ENCODE peak calls at places on chromosome 1, in seven cellular contexts. Y is Peyer's patch; I is neural progenitor cell; C is CD8-positive, alpha-beta T cell; N is heart right ventricle; L is AG09309; M is dorsolateral prefrontal cortex. D is an unnamed sample.

GRCh38 chr1:204672482-204673216 is 12.9 kb downstream of the LRRN2 start:
- DNase-seq in Y (no peak), I (no peak), C (no peak), N (no peak), L (no peak), M (peak; percentile 22), D (no peak)

GRCh38 chr1:216184281-216184680 is 239.0 kb downstream of the USH2A start:
- DNase-seq in Y (no peak), I (no peak), C (no peak), N (no peak), L (no peak), M (no peak), D (no peak)

GRCh38 chr1:62782197-62782886 is 1.6 kb upstream of the ATG4C start:
- DNase-seq in Y (no peak), I (no peak), C (no peak), N (no peak), L (peak; percentile 51), M (no peak), D (peak; percentile 50)

GRCh38 chr1:240100351-240100750 is 8.7 kb downstream of the FMN2 start:
- DNase-seq in Y (no peak), I (no peak), C (no peak), N (no peak), L (no peak), M (no peak), D (no peak)

GRCh38 chr1:3533051-3534048 is 78.0 kb downstream of the MEGF6 start:
- DNase-seq in Y (no peak), I (peak; percentile 57), C (no peak), N (no peak), L (no peak), M (no peak), D (no peak)

GRCh38 chr1:87778896-87779295 is 450.2 kb downstream of the LMO4 start:
- DNase-seq in Y (no peak), I (no peak), C (no peak), N (no peak), L (no peak), M (no peak), D (no peak)

GRCh38 chr1:230000439-230001184 is 66.4 kb upstream of the GALNT2 start:
- DNase-seq in Y (no peak), I (no peak), C (no peak), N (no peak), L (no peak), M (no peak), D (no peak)

GRCh38 chr1:33387512-33388079 is 43.3 kb downstream of the PHC2 start:
- DNase-seq in Y (no peak), I (no peak), C (no peak), N (no peak), L (no peak), M (no peak), D (peak; percentile 95)

GRCh38 chr1:36172983-36173382 is 17.0 kb downstream of the MAP7D1 start:
- DNase-seq in Y (no peak), I (no peak), C (no peak), N (no peak), L (no peak), M (no peak), D (peak; percentile 92)

GRCh38 chr1:87242445-87243185 is 86.1 kb upstream of the LMO4 start:
- DNase-seq in Y (no peak), I (no peak), C (no peak), N (no peak), L (no peak), M (no peak), D (no peak)

GRCh38 chr1:224644553-224645154 is 28.5 kb downstream of the CNIH3 start:
- DNase-seq in Y (no peak), I (peak; percentile 52), C (peak; percentile 69), N (peak; percentile 41), L (no peak), M (peak; percentile 39), D (peak; percentile 67)

GRCh38 chr1:203202431-203203245 is 16.1 kb upstream of the CHI3L1 start:
- DNase-seq in Y (no peak), I (no peak), C (no peak), N (peak; percentile 18), L (peak; percentile 91), M (no peak), D (peak; percentile 40)

DNA sequence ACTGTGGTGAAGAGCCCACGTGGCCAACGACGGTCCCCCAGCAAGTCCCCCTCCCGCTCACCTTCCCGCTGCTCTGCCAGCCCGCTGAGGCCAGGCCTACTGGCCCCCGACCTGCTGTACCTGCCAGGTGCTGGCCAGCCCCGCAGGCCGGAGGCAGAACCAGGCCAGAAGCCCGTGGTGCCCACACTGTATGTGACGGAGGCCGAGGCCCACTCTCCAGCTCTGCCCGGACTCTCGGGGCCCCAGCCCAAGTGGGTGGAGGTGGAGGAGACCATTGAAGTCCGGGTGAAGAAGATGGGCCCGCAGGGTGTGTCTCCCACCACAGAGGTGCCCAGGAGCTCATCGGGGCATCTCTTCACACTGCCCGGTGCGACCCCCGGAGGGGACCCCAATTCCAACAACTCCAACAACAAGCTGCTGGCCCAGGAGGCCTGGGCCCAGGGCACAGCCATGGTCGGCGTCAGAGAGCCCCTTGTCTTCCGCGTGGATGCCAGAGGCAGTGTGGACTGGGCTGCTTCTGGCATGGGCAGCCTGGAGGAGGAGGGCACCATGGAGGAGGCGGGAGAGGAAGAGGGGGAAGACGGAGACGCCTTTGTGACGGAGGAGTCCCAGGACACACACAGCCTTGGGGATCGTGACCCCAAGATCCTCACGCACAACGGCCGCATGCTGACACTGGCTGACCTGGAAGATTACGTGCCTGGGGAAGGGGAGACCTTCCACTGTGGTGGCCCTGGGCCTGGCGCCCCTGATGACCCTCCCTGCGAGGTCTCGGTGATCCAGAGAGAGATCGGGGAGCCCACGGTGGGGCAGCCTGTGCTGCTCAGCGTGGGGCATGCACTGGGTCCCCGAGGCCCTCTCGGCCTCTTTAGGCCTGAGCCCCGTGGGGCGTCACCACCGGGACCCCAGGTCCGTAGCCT is 46.8 kb downstream of the TRIM11 start:
- DNase-seq in Y (no peak), I (no peak), C (no peak), N (no peak), L (no peak), M (no peak), D (no peak)
- TF ChIP-seq CTCF in Y (no peak), I (no peak), C (no peak), N (no peak), L (no peak), M (no peak), D (no peak)

GRCh38 chr1:77925536-77925935 is 37.1 kb downstream of the NEXN start:
- DNase-seq in Y (no peak), I (no peak), C (no peak), N (no peak), L (peak; percentile 47), M (no peak), D (no peak)

GRCh38 chr1:77927414-77927813 is 39.0 kb downstream of the NEXN start:
- DNase-seq in Y (no peak), I (no peak), C (no peak), N (no peak), L (no peak), M (no peak), D (no peak)

GRCh38 chr1:77929806-77930205 is 41.4 kb downstream of the NEXN start:
- DNase-seq in Y (no peak), I (no peak), C (no peak), N (no peak), L (no peak), M (no peak), D (peak; percentile 2)

GRCh38 chr1:77925966-77926365 is 37.5 kb downstream of the NEXN start:
- DNase-seq in Y (no peak), I (no peak), C (no peak), N (no peak), L (no peak), M (no peak), D (no peak)

DNA sequence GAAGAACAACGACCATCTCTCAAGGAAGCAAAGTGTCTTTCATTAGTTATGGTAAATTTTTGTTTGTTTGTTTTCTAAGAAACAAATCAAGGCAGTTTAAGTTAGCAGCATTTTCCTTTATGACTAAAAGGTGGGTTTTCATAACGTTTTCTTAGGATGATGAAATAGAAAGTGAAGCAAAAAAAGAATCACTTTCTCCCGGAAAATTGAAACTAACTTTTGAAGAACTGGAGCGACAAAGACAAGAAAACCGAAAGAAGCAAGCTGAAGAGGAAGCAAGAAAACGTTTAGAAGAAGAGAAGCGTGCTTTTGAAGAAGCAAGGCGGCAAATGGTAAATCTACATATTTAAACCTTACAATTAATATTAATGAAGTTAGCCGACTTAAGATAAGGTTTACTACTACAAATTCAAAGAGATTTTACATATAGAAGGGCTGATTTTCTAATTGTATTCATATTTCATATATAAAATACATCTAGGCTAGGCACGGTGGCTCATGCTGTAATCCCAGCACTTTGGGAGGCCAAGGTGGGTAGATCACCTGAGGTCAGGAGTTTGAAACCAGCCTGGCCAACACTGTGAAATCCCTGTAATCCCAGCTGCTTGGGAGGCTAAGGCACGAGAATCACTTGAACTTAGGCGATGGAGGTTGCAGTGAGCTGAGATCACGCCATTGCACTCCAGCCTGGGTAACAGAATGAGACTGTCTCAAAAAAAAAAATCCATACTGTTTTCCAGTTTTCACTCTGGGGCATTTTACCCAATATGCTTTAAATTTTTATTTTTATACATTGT is 38.3 kb downstream of the NEXN start:
- DNase-seq in Y (no peak), I (no peak), C (no peak), N (no peak), L (no peak), M (no peak), D (no peak)
- H3K4me3 ChIP-seq in Y (peak overlapping the region; percentile 24), I (no peak overlapping the region), C (no peak overlapping the region), N (peak overlapping the region; percentile 11), L (no peak overlapping the region), M (no peak overlapping the region), D (no peak overlapping the region)

DNA sequence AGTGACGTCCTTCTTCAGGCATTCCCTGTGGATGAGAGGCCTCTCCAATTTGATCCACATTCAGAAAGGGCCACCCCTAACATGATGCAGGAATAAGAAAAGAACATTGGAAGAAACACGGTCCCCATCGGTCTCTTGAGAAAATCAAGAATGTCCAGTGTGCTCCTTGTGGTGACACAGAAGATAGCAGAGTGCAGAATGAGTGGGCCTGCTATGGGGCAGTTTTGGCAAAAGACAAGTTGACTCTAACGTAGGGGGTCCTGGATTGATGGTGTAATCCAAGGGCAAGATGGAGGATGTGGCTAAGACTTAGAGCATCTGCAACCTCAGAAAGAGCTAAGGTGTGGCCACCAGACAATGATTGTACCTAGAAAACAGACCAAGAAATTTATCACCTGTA is 45.1 kb upstream of the COP1 start:
- DNase-seq in Y (no peak), I (no peak), C (no peak), N (no peak), L (no peak), M (no peak), D (no peak)
- TF ChIP-seq CTCF in Y (no peak), I (no peak), C (no peak), N (no peak), L (no peak), M (no peak), D (no peak)

GRCh38 chr1:43818691-43819090 is 111.4 kb downstream of the ST3GAL3 start:
- DNase-seq in Y (no peak), I (no peak), C (no peak), N (no peak), L (no peak), M (no peak), D (no peak)

GRCh38 chr1:43821471-43821870 is 112.1 kb upstream of the ARTN start:
- DNase-seq in Y (no peak), I (no peak), C (no peak), N (no peak), L (no peak), M (no peak), D (peak; percentile 25)

GRCh38 chr1:43819354-43819753 is 112.0 kb downstream of the ST3GAL3 start:
- DNase-seq in Y (no peak), I (no peak), C (no peak), N (no peak), L (no peak), M (no peak), D (no peak)

GRCh38 chr1:43824795-43825194 is 108.8 kb upstream of the ARTN start:
- DNase-seq in Y (no peak), I (no peak), C (no peak), N (no peak), L (no peak), M (no peak), D (peak; percentile 33)

GRCh38 chr1:43822040-43822439 is 111.6 kb upstream of the ARTN start:
- DNase-seq in Y (no peak), I (no peak), C (no peak), N (no peak), L (peak; percentile 74), M (no peak), D (peak; percentile 91)
- H3K4me3 ChIP-seq in Y (no peak overlapping the region), I (no peak overlapping the region), C (no peak overlapping the region), N (no peak overlapping the region), L (no peak overlapping the region), M (no peak overlapping the region), D (no peak overlapping the region)

D was measured in epithelial cell of esophagus.